ENCODE peak calls at places on chromosomes 1 and 21, in seven cellular contexts. I, V, O, E, H, W and C are unnamed samples.
A peak's percentile ranks its signal among the peaks of the same experiment; 100 is the strongest.

GRCh38 chr1:94720091-94720793 is 99.9 kb upstream of the SLC44A3 start:
- DNase-seq in I (no peak), V (peak; percentile 16), O (no peak), E (no peak), H (no peak), W (no peak), C (no peak)

GRCh38 chr21:16194851-16195251 is 465.1 kb downstream of the USP25 start:
- DNase-seq in I (no peak), V (peak; percentile 74), O (peak; percentile 43), E (peak; percentile 65), H (no peak), W (no peak), C (no peak)

GRCh38 chr1:231684333-231685244 is 58.0 kb downstream of the DISC1 start:
- DNase-seq in I (no peak), V (no peak), O (no peak), E (no peak), H (no peak), W (no peak), C (no peak)

GRCh38 chr1:219990782-219991510 is 55.4 kb downstream of the EPRS1 start:
- DNase-seq in I (peak; percentile 6), V (no peak), O (no peak), E (peak; percentile 59), H (peak; percentile 46), W (peak; percentile 2), C (no peak)

GRCh38 chr1:116690809-116691323 is 23.3 kb upstream of the IGSF3 start:
- DNase-seq in I (no peak), V (no peak), O (no peak), E (peak; percentile 8), H (no peak), W (no peak), C (no peak)

GRCh38 chr21:41506526-41507520 is 1.1 kb downstream of the TMPRSS2 start:
- DNase-seq in I (no peak), V (no peak), O (no peak), E (peak; percentile 5), H (no peak), W (no peak), C (no peak)

GRCh38 chr1:101451888-101452287 is 215.1 kb downstream of the S1PR1 start:
- DNase-seq in I (no peak), V (no peak), O (no peak), E (no peak), H (no peak), W (no peak), C (no peak)

GRCh38 chr1:55478742-55479141 is 263.6 kb upstream of the USP24 start:
- DNase-seq in I (no peak), V (no peak), O (no peak), E (peak; percentile 48), H (no peak), W (no peak), C (no peak)

GRCh38 chr1:47709302-47710074 is 271.6 kb downstream of the FOXD2 start:
- DNase-seq in I (no peak), V (peak; percentile 20), O (no peak), E (peak; percentile 36), H (no peak), W (no peak), C (no peak)